ENCODE peak calls at places on chromosomes 3 and 15, in four cellular contexts. X is substantia nigra, S is skeletal muscle cell, F is C1 segment of cervical spinal cord. W is an unnamed sample.
A peak's percentile ranks its signal among the peaks of the same experiment; 100 is the strongest.

GRCh38 chr15:78392430-78392829 is 45.6 kb upstream of the IREB2 start:
- DNase-seq in X (no peak), S (no peak), F (no peak), W (no peak)

GRCh38 chr3:134426660-134427181 is 52.5 kb upstream of the AMOTL2 start:
- DNase-seq in X (no peak), S (peak; percentile 78), F (no peak), W (no peak)

GRCh38 chr3:156615592-156616173 is 58.7 kb upstream of the TIPARP start:
- DNase-seq in X (no peak), S (peak; percentile 98), F (no peak), W (peak; percentile 61)

GRCh38 chr3:51637941-51638471 is 33.0 kb upstream of the TEX264 start:
- DNase-seq in X (no peak), S (peak; percentile 13), F (no peak), W (peak; percentile 44)

GRCh38 chr3:126130081-126130855 is 46.3 kb upstream of the SLC41A3 start:
- DNase-seq in X (no peak), S (no peak), F (no peak), W (no peak)

GRCh38 chr3:52527039-52527731 is 6.5 kb downstream of the NT5DC2 start:
- DNase-seq in X (no peak), S (no peak), F (no peak), W (no peak)

GRCh38 chr3:150945226-150945625 is 27.3 kb downstream of the CLRN1 start:
- DNase-seq in X (no peak), S (peak; percentile 53), F (no peak), W (no peak)

GRCh38 chr3:10804183-10804648 is 11.8 kb upstream of the SLC6A11 start:
- DNase-seq in X (no peak), S (no peak), F (no peak), W (peak; percentile 94)

GRCh38 chr3:154992655-154993054 is 87.5 kb upstream of the MME start:
- DNase-seq in X (no peak), S (no peak), F (no peak), W (no peak)

GRCh38 chr3:113128386-113129015 is 82.9 kb upstream of the BOC start:
- DNase-seq in X (no peak), S (no peak), F (no peak), W (no peak)

GRCh38 chr3:133330043-133330442 is 69.8 kb upstream of the BFSP2 start:
- DNase-seq in X (no peak), S (no peak), F (no peak), W (no peak)

GRCh38 chr3:149657796-149658443 is at the start of gene WWTR1:
- DNase-seq in X (peak; percentile 69), S (peak; percentile 87), F (peak; percentile 77), W (no peak)

GRCh38 chr3:176147251-176147650 is 1050.0 kb downstream of the TBL1XR1 start:
- DNase-seq in X (no peak), S (no peak), F (no peak), W (no peak)

GRCh38 chr3:194671511-194671899 is 486 bp downstream of the LSG1 start:
- DNase-seq in X (no peak), S (no peak), F (no peak), W (no peak)

GRCh38 chr3:129686941-129687340 is 80.5 kb upstream of the PLXND1 start:
- DNase-seq in X (peak; percentile 11), S (no peak), F (no peak), W (no peak)

GRCh38 chr3:98887684-98888083 is 13.8 kb downstream of the DCBLD2 start:
- DNase-seq in X (no peak), S (no peak), F (no peak), W (no peak)

GRCh38 chr3:134337511-134338200 is 36.6 kb downstream of the AMOTL2 start:
- DNase-seq in X (no peak), S (no peak), F (no peak), W (no peak)

GRCh38 chr15:44441095-44441501 is 13.7 kb downstream of the CTDSPL2 start:
- DNase-seq in X (no peak), S (no peak), F (no peak), W (no peak)

GRCh38 chr3:100087203-100087602 is 27.1 kb downstream of the FILIP1L start:
- DNase-seq in X (no peak), S (no peak), F (no peak), W (no peak)

GRCh38 chr15:41607033-41607432 is 48.0 kb downstream of the TYRO3 start:
- DNase-seq in X (no peak), S (peak; percentile 83), F (no peak), W (no peak)

GRCh38 chr3:155634121-155634719 is 110.7 kb downstream of the PLCH1 start:
- DNase-seq in X (no peak), S (no peak), F (no peak), W (no peak)

GRCh38 chr3:118991775-118992174 is 42.9 kb downstream of the IGSF11 start:
- DNase-seq in X (peak; percentile 84), S (no peak), F (no peak), W (no peak)

GRCh38 chr3:150830745-150831144 is 67.8 kb upstream of the SIAH2 start:
- DNase-seq in X (no peak), S (no peak), F (no peak), W (no peak)

GRCh38 chr15:90221251-90221900 is 12.4 kb downstream of the CIB1 start:
- DNase-seq in X (peak; percentile 72), S (peak; percentile 64), F (peak; percentile 68), W (no peak)

GRCh38 chr3:159649951-159650350 is 338.7 kb upstream of the IL12A start:
- DNase-seq in X (no peak), S (no peak), F (no peak), W (no peak)

GRCh38 chr3:196555295-196555694 is 13.1 kb downstream of the WDR53 start:
- DNase-seq in X (no peak), S (no peak), F (no peak), W (no peak)

GRCh38 chr3:41286305-41286704 is 87.0 kb downstream of the CTNNB1 start:
- DNase-seq in X (no peak), S (no peak), F (no peak), W (no peak)

GRCh38 chr15:85865070-85865684 is 70.5 kb upstream of the KLHL25 start:
- DNase-seq in X (peak; percentile 6), S (no peak), F (peak; percentile 1), W (no peak)

GRCh38 chr3:73552700-73553099 is 72.0 kb downstream of the PDZRN3 start:
- DNase-seq in X (no peak), S (no peak), F (no peak), W (no peak)

GRCh38 chr3:114441386-114441785 is 147.6 kb downstream of the TIGIT start:
- DNase-seq in X (no peak), S (no peak), F (no peak), W (no peak)

GRCh38 chr3:126105691-126106187 is 21.8 kb upstream of the SLC41A3 start:
- DNase-seq in X (no peak), S (no peak), F (no peak), W (no peak)

GRCh38 chr15:41825145-41825544 is 2.7 kb upstream of the JMJD7 start:
- DNase-seq in X (no peak), S (no peak), F (no peak), W (no peak)

GRCh38 chr3:177561769-177562360 is 364.6 kb upstream of the TBL1XR1 start:
- DNase-seq in X (no peak), S (no peak), F (no peak), W (no peak)

GRCh38 chr3:4406746-4407568 is 60.1 kb downstream of the SUMF1 start:
- DNase-seq in X (no peak), S (no peak), F (no peak), W (no peak)

GRCh38 chr3:32781211-32781968 is 36.4 kb upstream of the TRIM71 start:
- DNase-seq in X (peak; percentile 47), S (peak; percentile 28), F (peak; percentile 59), W (no peak)

GRCh38 chr15:32698773-32699390 is 18.9 kb upstream of the GREM1 start:
- DNase-seq in X (no peak), S (no peak), F (no peak), W (no peak)

GRCh38 chr15:38620851-38621594 is 56.4 kb upstream of the RASGRP1 start:
- DNase-seq in X (no peak), S (no peak), F (no peak), W (no peak)

W was measured in keratinocyte.